ENCODE peak calls at places on chromosomes 7 and 10, in eight cellular contexts. One of them, this sample, is unnamed.
A peak's percentile ranks its signal among the peaks of the same experiment; 100 is the strongest.

GRCh38 chr10:69576334-69577011 is 3.3 kb upstream of the NEUROG3 start:
- DNase-seq in thoracic aorta: no peak
- DNase-seq in trophoblast cell: peak; percentile 6
- DNase-seq in lower lobe of right lung: no peak
- DNase-seq in GM12878: no peak
- DNase-seq in right lobe of liver: no peak
- DNase-seq in left lung: no peak
- DNase-seq in CD8-positive, alpha-beta memory T cell: no peak
- DNase-seq in this sample: no peak

GRCh38 chr10:91700273-91700672 is 67.4 kb upstream of the PPP1R3C start:
- DNase-seq in thoracic aorta: peak; percentile 15
- DNase-seq in trophoblast cell: no peak
- DNase-seq in lower lobe of right lung: no peak
- DNase-seq in GM12878: no peak
- DNase-seq in right lobe of liver: no peak
- DNase-seq in left lung: no peak
- DNase-seq in CD8-positive, alpha-beta memory T cell: no peak
- DNase-seq in this sample: no peak

GRCh38 chr7:43454936-43455518 is 127.9 kb upstream of the STK17A start:
- DNase-seq in thoracic aorta: no peak
- DNase-seq in trophoblast cell: peak; percentile 55
- DNase-seq in lower lobe of right lung: no peak
- DNase-seq in GM12878: peak; percentile 13
- DNase-seq in right lobe of liver: no peak
- DNase-seq in left lung: no peak
- DNase-seq in CD8-positive, alpha-beta memory T cell: no peak
- DNase-seq in this sample: no peak

GRCh38 chr7:28688651-28689050 is 269.5 kb downstream of the TRIL start:
- DNase-seq in thoracic aorta: no peak
- DNase-seq in trophoblast cell: peak; percentile 21
- DNase-seq in lower lobe of right lung: no peak
- DNase-seq in GM12878: no peak
- DNase-seq in right lobe of liver: no peak
- DNase-seq in left lung: no peak
- DNase-seq in CD8-positive, alpha-beta memory T cell: no peak
- DNase-seq in this sample: no peak

GRCh38 chr7:91767820-91768219 is 112.7 kb downstream of the MTERF1 start:
- DNase-seq in thoracic aorta: no peak
- DNase-seq in trophoblast cell: no peak
- DNase-seq in lower lobe of right lung: no peak
- DNase-seq in GM12878: no peak
- DNase-seq in right lobe of liver: no peak
- DNase-seq in left lung: peak; percentile 19
- DNase-seq in CD8-positive, alpha-beta memory T cell: no peak
- DNase-seq in this sample: no peak

GRCh38 chr7:34190299-34190698 is 285.0 kb downstream of the BMPER start:
- DNase-seq in thoracic aorta: no peak
- DNase-seq in trophoblast cell: no peak
- DNase-seq in lower lobe of right lung: no peak
- DNase-seq in GM12878: no peak
- DNase-seq in right lobe of liver: no peak
- DNase-seq in left lung: no peak
- DNase-seq in CD8-positive, alpha-beta memory T cell: no peak
- DNase-seq in this sample: no peak

GRCh38 chr7:84688671-84689070 is 494.1 kb upstream of the SEMA3A start:
- DNase-seq in thoracic aorta: no peak
- DNase-seq in trophoblast cell: peak; percentile 45
- DNase-seq in lower lobe of right lung: no peak
- DNase-seq in GM12878: no peak
- DNase-seq in right lobe of liver: no peak
- DNase-seq in left lung: no peak
- DNase-seq in CD8-positive, alpha-beta memory T cell: no peak
- DNase-seq in this sample: no peak

GRCh38 chr10:90413196-90413595 is 444.6 kb downstream of the HTR7 start:
- DNase-seq in thoracic aorta: no peak
- DNase-seq in trophoblast cell: no peak
- DNase-seq in lower lobe of right lung: no peak
- DNase-seq in GM12878: no peak
- DNase-seq in right lobe of liver: no peak
- DNase-seq in left lung: no peak
- DNase-seq in CD8-positive, alpha-beta memory T cell: no peak
- DNase-seq in this sample: no peak

GRCh38 chr7:132577206-132578049 is 1.2 kb upstream of the PLXNA4 start:
- DNase-seq in thoracic aorta: peak; percentile 20
- DNase-seq in trophoblast cell: no peak
- DNase-seq in lower lobe of right lung: no peak
- DNase-seq in GM12878: no peak
- DNase-seq in right lobe of liver: peak; percentile 62
- DNase-seq in left lung: peak; percentile 81
- DNase-seq in CD8-positive, alpha-beta memory T cell: no peak
- DNase-seq in this sample: no peak

GRCh38 chr10:12699756-12700556 is 301.6 kb downstream of the CCDC3 start:
- DNase-seq in thoracic aorta: no peak
- DNase-seq in trophoblast cell: no peak
- DNase-seq in lower lobe of right lung: no peak
- DNase-seq in GM12878: no peak
- DNase-seq in right lobe of liver: no peak
- DNase-seq in left lung: no peak
- DNase-seq in CD8-positive, alpha-beta memory T cell: no peak
- DNase-seq in this sample: no peak

GRCh38 chr7:26328498-26329390 is 37.1 kb downstream of the SNX10 start:
- DNase-seq in thoracic aorta: no peak
- DNase-seq in trophoblast cell: no peak
- DNase-seq in lower lobe of right lung: peak; percentile 50
- DNase-seq in GM12878: no peak
- DNase-seq in right lobe of liver: no peak
- DNase-seq in left lung: no peak
- DNase-seq in CD8-positive, alpha-beta memory T cell: no peak
- DNase-seq in this sample: no peak

DNA sequence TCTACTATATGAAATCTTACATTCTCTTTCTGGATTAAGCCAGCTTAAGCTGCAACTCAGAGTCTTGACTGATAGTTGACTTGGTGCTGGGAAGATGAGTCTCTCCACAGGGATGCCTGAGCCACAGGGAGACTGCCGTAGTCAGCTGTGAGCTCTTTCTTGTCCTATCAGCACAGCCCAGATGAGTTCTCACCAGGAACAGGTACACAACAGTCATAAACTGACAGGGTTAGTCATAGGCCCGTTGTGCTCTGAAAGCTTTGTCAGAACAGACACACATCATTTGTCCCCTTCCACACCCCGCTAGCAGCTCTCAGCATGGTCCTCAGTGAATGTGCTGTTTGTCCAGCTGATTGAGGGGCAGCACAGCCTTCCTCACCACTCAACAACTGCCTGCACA is 221.6 kb downstream of the RPS24 start:
- DNase-seq in thoracic aorta: no peak
- DNase-seq in trophoblast cell: no peak
- DNase-seq in lower lobe of right lung: no peak
- DNase-seq in GM12878: no peak
- DNase-seq in right lobe of liver: no peak
- DNase-seq in left lung: no peak
- DNase-seq in CD8-positive, alpha-beta memory T cell: no peak
- DNase-seq in this sample: no peak
- H3K27ac ChIP-seq in thoracic aorta: peak overlapping the region; percentile 56
- H3K27ac ChIP-seq in trophoblast cell: peak overlapping the region; percentile 82
- H3K27ac ChIP-seq in lower lobe of right lung: no peak overlapping the region
- H3K27ac ChIP-seq in GM12878: no peak overlapping the region
- H3K27ac ChIP-seq in right lobe of liver: no peak overlapping the region
- H3K27ac ChIP-seq in left lung: no peak overlapping the region
- H3K27ac ChIP-seq in CD8-positive, alpha-beta memory T cell: no peak overlapping the region
- H3K27ac ChIP-seq in this sample: no peak overlapping the region

DNA sequence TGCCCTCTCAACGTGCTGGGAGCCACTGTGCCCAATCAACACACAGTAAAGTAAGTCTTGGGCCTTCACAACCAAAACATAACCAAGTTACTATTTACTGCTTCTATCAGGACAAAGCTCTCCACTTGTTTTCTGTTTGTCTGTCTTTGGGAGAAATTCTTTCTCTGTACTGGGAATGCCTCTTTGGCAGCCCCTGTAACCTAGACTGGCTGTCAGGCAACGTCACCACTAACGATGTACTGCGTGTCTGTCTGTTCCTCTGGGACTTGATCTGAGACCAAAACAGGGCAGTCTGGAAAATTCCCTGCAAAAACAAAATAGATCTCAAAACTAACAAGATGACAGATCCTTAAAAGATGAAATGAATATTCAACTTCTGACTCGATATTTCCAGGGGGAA is 113.0 kb downstream of the SMURF1 start:
- DNase-seq in thoracic aorta: no peak
- DNase-seq in trophoblast cell: no peak
- DNase-seq in lower lobe of right lung: no peak
- DNase-seq in GM12878: no peak
- DNase-seq in right lobe of liver: no peak
- DNase-seq in left lung: no peak
- DNase-seq in CD8-positive, alpha-beta memory T cell: no peak
- DNase-seq in this sample: no peak
- H3K36me3 ChIP-seq in thoracic aorta: peaks cover 74% of the 10 kb centered on the region
- H3K36me3 ChIP-seq in trophoblast cell: peaks cover 75% of the 10 kb centered on the region
- H3K36me3 ChIP-seq in lower lobe of right lung: peaks cover 85% of the 10 kb centered on the region
- H3K36me3 ChIP-seq in GM12878: peaks cover 23% of the 10 kb centered on the region
- H3K36me3 ChIP-seq in right lobe of liver: peaks cover 62% of the 10 kb centered on the region
- H3K36me3 ChIP-seq in left lung: peaks cover 89% of the 10 kb centered on the region
- H3K36me3 ChIP-seq in CD8-positive, alpha-beta memory T cell: peaks cover 41% of the 10 kb centered on the region
- H3K36me3 ChIP-seq in this sample: peaks cover 42% of the 10 kb centered on the region

GRCh38 chr10:126571203-126571602 is 99.3 kb downstream of the C10orf90 start:
- DNase-seq in thoracic aorta: no peak
- DNase-seq in trophoblast cell: peak; percentile 39
- DNase-seq in lower lobe of right lung: no peak
- DNase-seq in GM12878: no peak
- DNase-seq in right lobe of liver: no peak
- DNase-seq in left lung: no peak
- DNase-seq in CD8-positive, alpha-beta memory T cell: no peak
- DNase-seq in this sample: no peak
- H3K27ac ChIP-seq in thoracic aorta: no peak overlapping the region
- H3K27ac ChIP-seq in trophoblast cell: no peak overlapping the region
- H3K27ac ChIP-seq in lower lobe of right lung: no peak overlapping the region
- H3K27ac ChIP-seq in GM12878: no peak overlapping the region
- H3K27ac ChIP-seq in right lobe of liver: no peak overlapping the region
- H3K27ac ChIP-seq in left lung: no peak overlapping the region
- H3K27ac ChIP-seq in CD8-positive, alpha-beta memory T cell: no peak overlapping the region
- H3K27ac ChIP-seq in this sample: no peak overlapping the region

DNA sequence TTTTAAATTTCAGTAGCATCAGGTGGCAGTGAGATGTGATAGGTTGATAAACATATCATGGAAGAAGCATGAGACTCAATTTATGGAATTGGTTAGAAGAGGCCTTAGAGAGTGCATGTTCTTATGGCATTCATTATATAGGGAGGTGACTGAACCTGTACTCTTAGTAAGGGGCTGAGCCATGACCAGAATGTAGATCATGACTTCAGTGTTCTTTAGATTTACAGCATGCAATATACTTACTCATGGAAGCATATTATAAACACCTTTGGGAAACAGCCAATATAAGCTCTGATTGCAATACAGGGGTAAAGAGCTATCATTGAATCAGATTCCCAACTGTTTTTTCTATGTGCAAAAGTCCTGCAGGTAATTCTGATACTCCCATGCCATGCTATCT is 50.2 kb downstream of the NT5C3A start:
- DNase-seq in thoracic aorta: no peak
- DNase-seq in trophoblast cell: no peak
- DNase-seq in lower lobe of right lung: no peak
- DNase-seq in GM12878: no peak
- DNase-seq in right lobe of liver: no peak
- DNase-seq in left lung: no peak
- DNase-seq in CD8-positive, alpha-beta memory T cell: no peak
- DNase-seq in this sample: no peak
- H3K36me3 ChIP-seq in thoracic aorta: peaks cover 13% of the 10 kb centered on the region
- H3K36me3 ChIP-seq in trophoblast cell: peaks cover 7% of the 10 kb centered on the region
- H3K36me3 ChIP-seq in lower lobe of right lung: peaks cover 55% of the 10 kb centered on the region
- H3K36me3 ChIP-seq in GM12878: peaks cover 2% of the 10 kb centered on the region
- H3K36me3 ChIP-seq in right lobe of liver: peaks cover 14% of the 10 kb centered on the region
- H3K36me3 ChIP-seq in left lung: peaks cover 52% of the 10 kb centered on the region
- H3K36me3 ChIP-seq in CD8-positive, alpha-beta memory T cell: peaks cover 14% of the 10 kb centered on the region
- H3K36me3 ChIP-seq in this sample: peaks cover 49% of the 10 kb centered on the region

This sample was measured in esophagus squamous epithelium.